ENCODE peak calls at places on chromosomes 7 and 10, in nine cellular contexts. X is AG04449; L is EL; Y is amniotic stem cell; C is pancreas; Z is AML-193; A is mucosa of gallbladder; V is stimulated activated CD8-positive, alpha-beta memory T cell treated with anti-CD3 and anti-CD28 coated beads, Interleukin-15, amount 100 ng/mL, for 48 hours; G is GM23338. I is an unnamed sample.

GRCh38 chr10:101779544-101780186 is 3.6 kb downstream of the NPM3 start:
- DNase-seq in X (no peak), L (peak), Y (no peak), C (peak), Z (peak), A (peak), V (peak), G (peak), I (peak)

GRCh38 chr7:101688183-101688831 is 59.2 kb upstream of the MYL10 start:
- DNase-seq in X (no peak), L (peak), Y (peak), C (peak), Z (peak), A (peak), V (peak), G (peak), I (peak)

GRCh38 chr10:59580257-59580863 is 129.3 kb downstream of the SLC16A9 start:
- DNase-seq in X (no peak), L (peak), Y (peak), C (no peak), Z (no peak), A (no peak), V (no peak), G (peak), I (no peak)

GRCh38 chr10:17214991-17215781 is 12.9 kb upstream of the VIM start:
- DNase-seq in X (peak), L (peak), Y (peak), C (no peak), Z (peak), A (no peak), V (no peak), G (no peak), I (no peak)

GRCh38 chr7:64869912-64870562 is 33.0 kb upstream of the ZNF273 start:
- DNase-seq in X (no peak), L (no peak), Y (no peak), C (no peak), Z (no peak), A (peak), V (no peak), G (no peak), I (no peak)

GRCh38 chr7:80027616-80028173 is 106.9 kb upstream of the GNAI1 start:
- DNase-seq in X (no peak), L (peak), Y (no peak), C (no peak), Z (no peak), A (no peak), V (no peak), G (no peak), I (no peak)

GRCh38 chr7:30142710-30143109 is 7.9 kb downstream of the MTURN start:
- DNase-seq in X (no peak), L (peak), Y (peak), C (no peak), Z (no peak), A (no peak), V (no peak), G (no peak), I (no peak)

GRCh38 chr7:28488061-28488791 is 75.9 kb downstream of the CREB5 start:
- DNase-seq in X (no peak), L (no peak), Y (no peak), C (peak), Z (no peak), A (no peak), V (no peak), G (no peak), I (no peak)

GRCh38 chr10:126468876-126469643 is 80.8 kb upstream of the ADAM12 start:
- DNase-seq in X (no peak), L (peak), Y (no peak), C (no peak), Z (no peak), A (no peak), V (no peak), G (no peak), I (no peak)

GRCh38 chr7:105911961-105912575 is 35.7 kb upstream of the ATXN7L1 start:
- DNase-seq in X (no peak), L (peak), Y (no peak), C (no peak), Z (no peak), A (no peak), V (no peak), G (no peak), I (no peak)

GRCh38 chr7:41428330-41428729 is 274.6 kb downstream of the INHBA start:
- DNase-seq in X (no peak), L (no peak), Y (no peak), C (no peak), Z (no peak), A (no peak), V (no peak), G (no peak), I (no peak)

I was measured in ovary.